ENCODE peak calls at places on chromosomes 2 and 18, in six cellular contexts. One of them, this sample, is unnamed.

GRCh38 chr18:13520741-13521140 is 205.6 kb downstream of the FAM210A start:
- DNase-seq in adrenal gland: no peak
- DNase-seq in body of pancreas: no peak
- DNase-seq in left ventricle myocardium inferior: no peak
- DNase-seq in A549: no peak
- DNase-seq in spleen: no peak
- DNase-seq in this sample: no peak

GRCh38 chr2:22124003-22124402 is 1000.2 kb downstream of the TDRD15 start:
- DNase-seq in body of pancreas: no peak
- DNase-seq in spleen: no peak
- DNase-seq in adrenal gland: no peak
- DNase-seq in left ventricle myocardium inferior: no peak
- DNase-seq in A549: no peak
- DNase-seq in this sample: no peak

GRCh38 chr18:52427521-52428175 is 87.7 kb downstream of the DCC start:
- DNase-seq in A549: no peak
- DNase-seq in body of pancreas: no peak
- DNase-seq in spleen: no peak
- DNase-seq in adrenal gland: no peak
- DNase-seq in left ventricle myocardium inferior: no peak
- DNase-seq in this sample: no peak

GRCh38 chr2:214341636-214342035 is 69.2 kb upstream of the VWC2L start:
- DNase-seq in adrenal gland: no peak
- DNase-seq in body of pancreas: no peak
- DNase-seq in spleen: no peak
- DNase-seq in A549: no peak
- DNase-seq in left ventricle myocardium inferior: no peak
- DNase-seq in this sample: no peak

GRCh38 chr2:172613035-172613434 is 57.1 kb downstream of the PDK1 start:
- DNase-seq in adrenal gland: no peak
- DNase-seq in left ventricle myocardium inferior: no peak
- DNase-seq in body of pancreas: no peak
- DNase-seq in A549: no peak
- DNase-seq in spleen: no peak
- DNase-seq in this sample: no peak

GRCh38 chr2:148922776-148923175 is 47.7 kb downstream of the KIF5C start:
- DNase-seq in A549: no peak
- DNase-seq in spleen: no peak
- DNase-seq in left ventricle myocardium inferior: no peak
- DNase-seq in adrenal gland: no peak
- DNase-seq in body of pancreas: no peak
- DNase-seq in this sample: no peak

GRCh38 chr18:80253871-80254492 is 6.7 kb upstream of the PARD6G start:
- DNase-seq in body of pancreas: no peak
- DNase-seq in A549: no peak
- DNase-seq in spleen: no peak
- DNase-seq in left ventricle myocardium inferior: no peak
- DNase-seq in adrenal gland: no peak
- DNase-seq in this sample: no peak

GRCh38 chr2:202109737-202110184 is 36.7 kb downstream of the KIAA2012 start:
- DNase-seq in A549: no peak
- DNase-seq in left ventricle myocardium inferior: peak; percentile 22
- DNase-seq in body of pancreas: peak; percentile 19
- DNase-seq in spleen: no peak
- DNase-seq in adrenal gland: peak; percentile 31
- DNase-seq in this sample: no peak

GRCh38 chr2:106566050-106566449 is 78.9 kb downstream of the CD8B2 start:
- DNase-seq in spleen: no peak
- DNase-seq in adrenal gland: no peak
- DNase-seq in left ventricle myocardium inferior: no peak
- DNase-seq in body of pancreas: no peak
- DNase-seq in A549: peak; percentile 10
- DNase-seq in this sample: no peak

GRCh38 chr2:67516899-67517530 is 119.9 kb downstream of the ETAA1 start:
- DNase-seq in left ventricle myocardium inferior: no peak
- DNase-seq in adrenal gland: no peak
- DNase-seq in spleen: no peak
- DNase-seq in body of pancreas: no peak
- DNase-seq in A549: no peak
- DNase-seq in this sample: no peak

GRCh38 chr18:62327977-62328376 is 2.9 kb downstream of the TNFRSF11A start:
- DNase-seq in adrenal gland: no peak
- DNase-seq in body of pancreas: no peak
- DNase-seq in left ventricle myocardium inferior: no peak
- DNase-seq in spleen: no peak
- DNase-seq in A549: no peak
- DNase-seq in this sample: no peak

GRCh38 chr18:58895385-58895784 is 30.7 kb downstream of the ZNF532 start:
- DNase-seq in body of pancreas: no peak
- DNase-seq in spleen: no peak
- DNase-seq in A549: no peak
- DNase-seq in left ventricle myocardium inferior: no peak
- DNase-seq in adrenal gland: no peak
- DNase-seq in this sample: no peak

GRCh38 chr18:48923746-48924580 is 26.8 kb downstream of the SMAD7 start:
- DNase-seq in spleen: peak; percentile 83
- DNase-seq in adrenal gland: no peak
- DNase-seq in A549: no peak
- DNase-seq in left ventricle myocardium inferior: no peak
- DNase-seq in body of pancreas: no peak
- DNase-seq in this sample: no peak

GRCh38 chr2:187310696-187311095 is 137.4 kb downstream of the CALCRL start:
- DNase-seq in adrenal gland: no peak
- DNase-seq in A549: no peak
- DNase-seq in body of pancreas: no peak
- DNase-seq in left ventricle myocardium inferior: no peak
- DNase-seq in spleen: no peak
- DNase-seq in this sample: no peak

GRCh38 chr2:61011649-61012048 is 5.9 kb upstream of the PEX13 start:
- DNase-seq in spleen: no peak
- DNase-seq in body of pancreas: no peak
- DNase-seq in A549: no peak
- DNase-seq in adrenal gland: no peak
- DNase-seq in left ventricle myocardium inferior: no peak
- DNase-seq in this sample: no peak

GRCh38 chr2:40797115-40797514 is 345.2 kb upstream of the SLC8A1 start:
- DNase-seq in spleen: no peak
- DNase-seq in adrenal gland: no peak
- DNase-seq in left ventricle myocardium inferior: no peak
- DNase-seq in body of pancreas: peak; percentile 11
- DNase-seq in A549: no peak
- DNase-seq in this sample: no peak

GRCh38 chr18:47150824-47151366 is 595 bp upstream of the HDHD2 start:
- DNase-seq in body of pancreas: peak; percentile 19
- DNase-seq in A549: no peak
- DNase-seq in adrenal gland: peak; percentile 19
- DNase-seq in spleen: peak; percentile 80
- DNase-seq in left ventricle myocardium inferior: no peak
- DNase-seq in this sample: no peak

GRCh38 chr2:127508621-127509034 is 17.7 kb downstream of the IWS1 start:
- DNase-seq in adrenal gland: peak; percentile 95
- DNase-seq in A549: peak; percentile 91
- DNase-seq in left ventricle myocardium inferior: peak; percentile 68
- DNase-seq in spleen: no peak
- DNase-seq in body of pancreas: peak; percentile 67
- DNase-seq in this sample: peak; percentile 92

GRCh38 chr2:107358362-107358761 is 468.3 kb upstream of the RGPD4 start:
- DNase-seq in adrenal gland: no peak
- DNase-seq in A549: no peak
- DNase-seq in body of pancreas: no peak
- DNase-seq in spleen: no peak
- DNase-seq in left ventricle myocardium inferior: no peak
- DNase-seq in this sample: no peak

GRCh38 chr2:64251497-64252277 is 107.5 kb upstream of the PELI1 start:
- DNase-seq in A549: no peak
- DNase-seq in body of pancreas: no peak
- DNase-seq in left ventricle myocardium inferior: no peak
- DNase-seq in spleen: no peak
- DNase-seq in adrenal gland: no peak
- DNase-seq in this sample: no peak

GRCh38 chr2:3126686-3127278 is 250.8 kb downstream of the EIPR1 start:
- DNase-seq in left ventricle myocardium inferior: no peak
- DNase-seq in adrenal gland: no peak
- DNase-seq in body of pancreas: no peak
- DNase-seq in spleen: peak; percentile 45
- DNase-seq in A549: no peak
- DNase-seq in this sample: no peak

GRCh38 chr2:18545384-18545783 is 15.1 kb downstream of the RDH14 start:
- DNase-seq in body of pancreas: no peak
- DNase-seq in left ventricle myocardium inferior: no peak
- DNase-seq in adrenal gland: no peak
- DNase-seq in spleen: no peak
- DNase-seq in A549: no peak
- DNase-seq in this sample: no peak

GRCh38 chr2:237818066-237818473 is 19.5 kb downstream of the RBM44 start:
- DNase-seq in spleen: no peak
- DNase-seq in left ventricle myocardium inferior: no peak
- DNase-seq in body of pancreas: no peak
- DNase-seq in adrenal gland: peak; percentile 46
- DNase-seq in A549: no peak
- DNase-seq in this sample: no peak

GRCh38 chr2:182763311-182763912 is 47.4 kb downstream of the DNAJC10 start:
- DNase-seq in left ventricle myocardium inferior: no peak
- DNase-seq in adrenal gland: peak; percentile 59
- DNase-seq in body of pancreas: peak; percentile 28
- DNase-seq in spleen: no peak
- DNase-seq in A549: peak; percentile 15
- DNase-seq in this sample: no peak

GRCh38 chr2:166167451-166167850 is 39.6 kb upstream of the SCN1A start:
- DNase-seq in spleen: no peak
- DNase-seq in left ventricle myocardium inferior: no peak
- DNase-seq in body of pancreas: no peak
- DNase-seq in A549: no peak
- DNase-seq in adrenal gland: no peak
- DNase-seq in this sample: no peak

GRCh38 chr2:224469374-224469964 is 67.6 kb upstream of the FAM124B start:
- DNase-seq in spleen: no peak
- DNase-seq in body of pancreas: no peak
- DNase-seq in A549: no peak
- DNase-seq in adrenal gland: no peak
- DNase-seq in left ventricle myocardium inferior: no peak
- DNase-seq in this sample: no peak

GRCh38 chr2:65514555-65515195 is 82.3 kb upstream of the SPRED2 start:
- DNase-seq in A549: no peak
- DNase-seq in body of pancreas: no peak
- DNase-seq in left ventricle myocardium inferior: no peak
- DNase-seq in adrenal gland: no peak
- DNase-seq in spleen: no peak
- DNase-seq in this sample: no peak

DNA sequence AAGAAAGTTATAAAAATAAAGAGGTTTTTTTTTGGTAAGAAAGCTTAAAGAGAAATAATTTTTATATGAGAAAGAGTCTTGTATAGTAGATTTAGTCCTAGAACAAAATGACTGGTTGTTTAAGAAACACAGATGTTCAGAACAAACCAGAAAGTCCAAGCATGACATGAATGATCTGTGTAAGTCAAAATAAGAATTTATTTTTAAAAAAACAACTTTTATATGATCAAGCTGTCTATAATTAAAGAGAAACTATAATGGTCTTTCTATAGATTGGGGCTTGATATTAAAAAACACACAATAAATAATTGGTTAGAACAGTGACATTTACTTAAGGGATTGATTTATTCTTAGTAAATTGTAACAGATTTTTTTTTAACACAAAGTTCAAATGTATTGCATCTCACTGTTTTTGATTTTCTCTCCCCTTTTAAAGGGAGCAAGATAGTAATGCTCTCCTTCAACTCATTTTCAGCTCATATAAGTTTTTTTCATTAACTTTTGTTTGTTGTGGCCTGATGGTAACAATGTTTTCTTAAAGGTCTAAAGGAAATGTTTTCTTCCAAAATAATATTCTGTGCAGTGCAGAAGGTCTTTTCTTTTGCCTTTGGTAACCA is 1256.8 kb downstream of the LRP1B start:
- DNase-seq in left ventricle myocardium inferior: no peak
- DNase-seq in body of pancreas: no peak
- DNase-seq in A549: no peak
- DNase-seq in spleen: no peak
- DNase-seq in adrenal gland: no peak
- DNase-seq in this sample: no peak
- H3K9me3 ChIP-seq in left ventricle myocardium inferior: peaks cover 17% of the 10 kb centered on the region
- H3K9me3 ChIP-seq in body of pancreas: peaks cover 2% of the 10 kb centered on the region
- H3K9me3 ChIP-seq in A549: peaks cover 11% of the 10 kb centered on the region
- H3K9me3 ChIP-seq in spleen: peaks cover 39% of the 10 kb centered on the region
- H3K9me3 ChIP-seq in adrenal gland: no peaks in the 10 kb centered on the region
- H3K9me3 ChIP-seq in this sample: no peaks in the 10 kb centered on the region

GRCh38 chr2:83072767-83073166 is 1386.3 kb downstream of the SUCLG1 start:
- DNase-seq in A549: no peak
- DNase-seq in left ventricle myocardium inferior: no peak
- DNase-seq in body of pancreas: no peak
- DNase-seq in adrenal gland: no peak
- DNase-seq in spleen: no peak
- DNase-seq in this sample: no peak
- H3K9me3 ChIP-seq in A549: peaks cover 3% of the 10 kb centered on the region
- H3K9me3 ChIP-seq in left ventricle myocardium inferior: no peaks in the 10 kb centered on the region
- H3K9me3 ChIP-seq in body of pancreas: no peaks in the 10 kb centered on the region
- H3K9me3 ChIP-seq in adrenal gland: no peaks in the 10 kb centered on the region
- H3K9me3 ChIP-seq in spleen: peaks cover 11% of the 10 kb centered on the region
- H3K9me3 ChIP-seq in this sample: no peaks in the 10 kb centered on the region

DNA sequence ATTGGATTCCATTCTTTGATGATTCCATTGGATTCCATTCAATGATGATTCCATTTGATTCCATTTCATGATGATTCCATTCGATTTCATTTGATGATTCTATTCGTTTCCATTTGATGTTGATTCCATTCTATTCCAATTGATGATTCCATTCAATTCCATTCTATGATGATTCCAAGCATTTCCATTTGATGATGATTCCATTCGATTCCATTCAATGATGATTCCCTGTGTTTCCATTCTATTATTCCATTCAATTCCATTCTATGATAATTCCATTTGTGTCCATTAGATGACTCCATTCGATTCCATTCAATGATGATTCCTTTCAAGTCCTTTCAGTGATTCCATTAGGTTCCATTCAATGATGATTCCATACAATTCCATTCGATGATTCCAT is 1090.5 kb downstream of the RPIA start:
- DNase-seq in left ventricle myocardium inferior: no peak
- DNase-seq in spleen: no peak
- DNase-seq in body of pancreas: no peak
- DNase-seq in adrenal gland: no peak
- DNase-seq in A549: no peak
- DNase-seq in this sample: no peak
- H3K9me3 ChIP-seq in left ventricle myocardium inferior: peaks cover 98% of the 10 kb centered on the region
- H3K9me3 ChIP-seq in spleen: peaks cover 100% of the 10 kb centered on the region
- H3K9me3 ChIP-seq in body of pancreas: peaks cover 37% of the 10 kb centered on the region
- H3K9me3 ChIP-seq in adrenal gland: peaks cover 37% of the 10 kb centered on the region
- H3K9me3 ChIP-seq in A549: peaks cover 40% of the 10 kb centered on the region
- H3K9me3 ChIP-seq in this sample: peaks cover 32% of the 10 kb centered on the region

DNA sequence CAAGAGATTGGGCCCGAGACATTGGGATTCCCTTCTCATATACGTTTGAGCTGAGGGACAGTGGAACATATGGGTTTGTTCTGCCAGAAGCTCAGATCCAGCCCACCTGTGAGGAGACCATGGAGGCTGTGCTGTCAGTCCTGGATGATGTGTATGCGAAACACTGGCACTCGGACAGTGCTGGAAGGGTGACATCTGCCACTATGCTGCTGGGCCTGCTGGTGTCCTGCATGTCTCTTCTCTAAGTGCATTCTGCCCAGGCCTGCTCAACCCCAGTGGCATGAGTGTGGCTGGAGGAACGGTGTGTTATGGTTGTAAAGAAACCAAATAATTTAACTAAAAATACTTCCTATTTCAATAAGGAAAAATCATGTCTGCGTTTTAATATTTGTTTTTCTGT is 29.9 kb downstream of the CPO start:
- DNase-seq in body of pancreas: no peak
- DNase-seq in A549: no peak
- DNase-seq in adrenal gland: no peak
- DNase-seq in spleen: no peak
- DNase-seq in left ventricle myocardium inferior: no peak
- DNase-seq in this sample: no peak
- H3K9me3 ChIP-seq in body of pancreas: no peaks in the 10 kb centered on the region
- H3K9me3 ChIP-seq in A549: no peaks in the 10 kb centered on the region
- H3K9me3 ChIP-seq in adrenal gland: no peaks in the 10 kb centered on the region
- H3K9me3 ChIP-seq in spleen: no peaks in the 10 kb centered on the region
- H3K9me3 ChIP-seq in left ventricle myocardium inferior: no peaks in the 10 kb centered on the region
- H3K9me3 ChIP-seq in this sample: no peaks in the 10 kb centered on the region